ENCODE peak calls at places on chromosomes 3 and 15, in nine cellular contexts. One of them, this sample, is unnamed.

GRCh38 chr3:22392286-22392685 is 641.3 kb upstream of the ZNF385D start:
- DNase-seq in stimulated activated CD8-positive, alpha-beta memory T cell treated with anti-CD3 and anti-CD28 coated beads, Interleukin-15, amount 100 ng/mL, for 4 hours: no peak
- DNase-seq in neural crest cell: no peak
- DNase-seq in activated CD8-positive, alpha-beta memory T cell treated with anti-CD3 and anti-CD28 coated beads, Interleukin-2, amount 50 U/mL, for 4 hours: no peak
- DNase-seq in stimulated activated CD4-positive, alpha-beta T cell treated with anti-CD3 and anti-CD28 coated beads, Interleukin-2, amount 100 ng/mL, for 48 hours: no peak
- DNase-seq in glomerular endothelial cell: no peak
- DNase-seq in HFFc6: no peak
- DNase-seq in right atrium auricular region: no peak
- DNase-seq in GOT3: no peak
- DNase-seq in this sample: no peak

GRCh38 chr3:20572473-20572872 is 386.5 kb upstream of the SGO1 start:
- DNase-seq in HFFc6: no peak
- DNase-seq in neural crest cell: no peak
- DNase-seq in glomerular endothelial cell: no peak
- DNase-seq in GOT3: no peak
- DNase-seq in stimulated activated CD4-positive, alpha-beta T cell treated with anti-CD3 and anti-CD28 coated beads, Interleukin-2, amount 100 ng/mL, for 48 hours: no peak
- DNase-seq in right atrium auricular region: no peak
- DNase-seq in activated CD8-positive, alpha-beta memory T cell treated with anti-CD3 and anti-CD28 coated beads, Interleukin-2, amount 50 U/mL, for 4 hours: no peak
- DNase-seq in stimulated activated CD8-positive, alpha-beta memory T cell treated with anti-CD3 and anti-CD28 coated beads, Interleukin-15, amount 100 ng/mL, for 4 hours: no peak
- DNase-seq in this sample: no peak

GRCh38 chr15:62756995-62757360 is 285.6 kb upstream of the TPM1 start:
- DNase-seq in right atrium auricular region: no peak
- DNase-seq in neural crest cell: no peak
- DNase-seq in glomerular endothelial cell: no peak
- DNase-seq in activated CD8-positive, alpha-beta memory T cell treated with anti-CD3 and anti-CD28 coated beads, Interleukin-2, amount 50 U/mL, for 4 hours: no peak
- DNase-seq in stimulated activated CD4-positive, alpha-beta T cell treated with anti-CD3 and anti-CD28 coated beads, Interleukin-2, amount 100 ng/mL, for 48 hours: no peak
- DNase-seq in GOT3: no peak
- DNase-seq in HFFc6: no peak
- DNase-seq in stimulated activated CD8-positive, alpha-beta memory T cell treated with anti-CD3 and anti-CD28 coated beads, Interleukin-15, amount 100 ng/mL, for 4 hours: no peak
- DNase-seq in this sample: no peak

GRCh38 chr15:66229790-66230460 is 23.6 kb downstream of the MEGF11 start:
- DNase-seq in activated CD8-positive, alpha-beta memory T cell treated with anti-CD3 and anti-CD28 coated beads, Interleukin-2, amount 50 U/mL, for 4 hours: no peak
- DNase-seq in stimulated activated CD8-positive, alpha-beta memory T cell treated with anti-CD3 and anti-CD28 coated beads, Interleukin-15, amount 100 ng/mL, for 4 hours: no peak
- DNase-seq in GOT3: no peak
- DNase-seq in glomerular endothelial cell: no peak
- DNase-seq in neural crest cell: no peak
- DNase-seq in right atrium auricular region: no peak
- DNase-seq in stimulated activated CD4-positive, alpha-beta T cell treated with anti-CD3 and anti-CD28 coated beads, Interleukin-2, amount 100 ng/mL, for 48 hours: no peak
- DNase-seq in HFFc6: no peak
- DNase-seq in this sample: no peak

GRCh38 chr3:157872902-157873301 is 233.3 kb downstream of the SHOX2 start:
- DNase-seq in activated CD8-positive, alpha-beta memory T cell treated with anti-CD3 and anti-CD28 coated beads, Interleukin-2, amount 50 U/mL, for 4 hours: no peak
- DNase-seq in neural crest cell: no peak
- DNase-seq in glomerular endothelial cell: no peak
- DNase-seq in right atrium auricular region: no peak
- DNase-seq in GOT3: no peak
- DNase-seq in HFFc6: no peak
- DNase-seq in stimulated activated CD8-positive, alpha-beta memory T cell treated with anti-CD3 and anti-CD28 coated beads, Interleukin-15, amount 100 ng/mL, for 4 hours: no peak
- DNase-seq in stimulated activated CD4-positive, alpha-beta T cell treated with anti-CD3 and anti-CD28 coated beads, Interleukin-2, amount 100 ng/mL, for 48 hours: no peak
- DNase-seq in this sample: no peak

GRCh38 chr3:46406786-46407611 is at the start of the genes CCR5AS and CCRL2:
- DNase-seq in GOT3: peak; percentile 4
- DNase-seq in HFFc6: no peak
- DNase-seq in right atrium auricular region: peak; percentile 80
- DNase-seq in stimulated activated CD4-positive, alpha-beta T cell treated with anti-CD3 and anti-CD28 coated beads, Interleukin-2, amount 100 ng/mL, for 48 hours: peak; percentile 24
- DNase-seq in stimulated activated CD8-positive, alpha-beta memory T cell treated with anti-CD3 and anti-CD28 coated beads, Interleukin-15, amount 100 ng/mL, for 4 hours: peak; percentile 2
- DNase-seq in activated CD8-positive, alpha-beta memory T cell treated with anti-CD3 and anti-CD28 coated beads, Interleukin-2, amount 50 U/mL, for 4 hours: peak; percentile 46
- DNase-seq in glomerular endothelial cell: peak; percentile 69
- DNase-seq in neural crest cell: no peak
- DNase-seq in this sample: no peak

GRCh38 chr3:56955551-56956131 is 104.8 kb upstream of the SPATA12 start:
- DNase-seq in HFFc6: no peak
- DNase-seq in glomerular endothelial cell: no peak
- DNase-seq in right atrium auricular region: no peak
- DNase-seq in activated CD8-positive, alpha-beta memory T cell treated with anti-CD3 and anti-CD28 coated beads, Interleukin-2, amount 50 U/mL, for 4 hours: no peak
- DNase-seq in GOT3: no peak
- DNase-seq in stimulated activated CD4-positive, alpha-beta T cell treated with anti-CD3 and anti-CD28 coated beads, Interleukin-2, amount 100 ng/mL, for 48 hours: no peak
- DNase-seq in neural crest cell: no peak
- DNase-seq in stimulated activated CD8-positive, alpha-beta memory T cell treated with anti-CD3 and anti-CD28 coated beads, Interleukin-15, amount 100 ng/mL, for 4 hours: no peak
- DNase-seq in this sample: no peak

GRCh38 chr15:34001536-34001935 is 33.2 kb downstream of the CHRM5 start:
- DNase-seq in right atrium auricular region: no peak
- DNase-seq in activated CD8-positive, alpha-beta memory T cell treated with anti-CD3 and anti-CD28 coated beads, Interleukin-2, amount 50 U/mL, for 4 hours: no peak
- DNase-seq in stimulated activated CD4-positive, alpha-beta T cell treated with anti-CD3 and anti-CD28 coated beads, Interleukin-2, amount 100 ng/mL, for 48 hours: no peak
- DNase-seq in stimulated activated CD8-positive, alpha-beta memory T cell treated with anti-CD3 and anti-CD28 coated beads, Interleukin-15, amount 100 ng/mL, for 4 hours: no peak
- DNase-seq in HFFc6: no peak
- DNase-seq in glomerular endothelial cell: peak; percentile 9
- DNase-seq in neural crest cell: no peak
- DNase-seq in GOT3: no peak
- DNase-seq in this sample: no peak

GRCh38 chr3:31116651-31117050 is 222.2 kb upstream of the GADL1 start:
- DNase-seq in GOT3: no peak
- DNase-seq in glomerular endothelial cell: peak; percentile 47
- DNase-seq in HFFc6: peak; percentile 4
- DNase-seq in neural crest cell: no peak
- DNase-seq in stimulated activated CD8-positive, alpha-beta memory T cell treated with anti-CD3 and anti-CD28 coated beads, Interleukin-15, amount 100 ng/mL, for 4 hours: no peak
- DNase-seq in right atrium auricular region: no peak
- DNase-seq in activated CD8-positive, alpha-beta memory T cell treated with anti-CD3 and anti-CD28 coated beads, Interleukin-2, amount 50 U/mL, for 4 hours: no peak
- DNase-seq in stimulated activated CD4-positive, alpha-beta T cell treated with anti-CD3 and anti-CD28 coated beads, Interleukin-2, amount 100 ng/mL, for 48 hours: no peak
- DNase-seq in this sample: no peak

GRCh38 chr15:78247895-78248294 is 13.5 kb upstream of the ACSBG1 start:
- DNase-seq in activated CD8-positive, alpha-beta memory T cell treated with anti-CD3 and anti-CD28 coated beads, Interleukin-2, amount 50 U/mL, for 4 hours: no peak
- DNase-seq in stimulated activated CD8-positive, alpha-beta memory T cell treated with anti-CD3 and anti-CD28 coated beads, Interleukin-15, amount 100 ng/mL, for 4 hours: no peak
- DNase-seq in neural crest cell: no peak
- DNase-seq in glomerular endothelial cell: no peak
- DNase-seq in HFFc6: no peak
- DNase-seq in stimulated activated CD4-positive, alpha-beta T cell treated with anti-CD3 and anti-CD28 coated beads, Interleukin-2, amount 100 ng/mL, for 48 hours: no peak
- DNase-seq in GOT3: no peak
- DNase-seq in right atrium auricular region: no peak
- DNase-seq in this sample: no peak

GRCh38 chr3:78823859-78824258 is 943.9 kb downstream of the ROBO1 start:
- DNase-seq in right atrium auricular region: no peak
- DNase-seq in GOT3: no peak
- DNase-seq in HFFc6: peak; percentile 45
- DNase-seq in stimulated activated CD4-positive, alpha-beta T cell treated with anti-CD3 and anti-CD28 coated beads, Interleukin-2, amount 100 ng/mL, for 48 hours: no peak
- DNase-seq in stimulated activated CD8-positive, alpha-beta memory T cell treated with anti-CD3 and anti-CD28 coated beads, Interleukin-15, amount 100 ng/mL, for 4 hours: no peak
- DNase-seq in neural crest cell: no peak
- DNase-seq in glomerular endothelial cell: no peak
- DNase-seq in activated CD8-positive, alpha-beta memory T cell treated with anti-CD3 and anti-CD28 coated beads, Interleukin-2, amount 50 U/mL, for 4 hours: no peak
- DNase-seq in this sample: no peak

GRCh38 chr3:11305509-11305908 is 33.3 kb downstream of the ATG7 start:
- DNase-seq in GOT3: no peak
- DNase-seq in right atrium auricular region: no peak
- DNase-seq in activated CD8-positive, alpha-beta memory T cell treated with anti-CD3 and anti-CD28 coated beads, Interleukin-2, amount 50 U/mL, for 4 hours: no peak
- DNase-seq in stimulated activated CD4-positive, alpha-beta T cell treated with anti-CD3 and anti-CD28 coated beads, Interleukin-2, amount 100 ng/mL, for 48 hours: no peak
- DNase-seq in glomerular endothelial cell: no peak
- DNase-seq in stimulated activated CD8-positive, alpha-beta memory T cell treated with anti-CD3 and anti-CD28 coated beads, Interleukin-15, amount 100 ng/mL, for 4 hours: no peak
- DNase-seq in neural crest cell: no peak
- DNase-seq in HFFc6: no peak
- DNase-seq in this sample: no peak

GRCh38 chr3:37540786-37541185 is 320.9 kb upstream of the CTDSPL start:
- DNase-seq in right atrium auricular region: no peak
- DNase-seq in activated CD8-positive, alpha-beta memory T cell treated with anti-CD3 and anti-CD28 coated beads, Interleukin-2, amount 50 U/mL, for 4 hours: no peak
- DNase-seq in HFFc6: no peak
- DNase-seq in neural crest cell: no peak
- DNase-seq in stimulated activated CD4-positive, alpha-beta T cell treated with anti-CD3 and anti-CD28 coated beads, Interleukin-2, amount 100 ng/mL, for 48 hours: no peak
- DNase-seq in stimulated activated CD8-positive, alpha-beta memory T cell treated with anti-CD3 and anti-CD28 coated beads, Interleukin-15, amount 100 ng/mL, for 4 hours: no peak
- DNase-seq in GOT3: no peak
- DNase-seq in glomerular endothelial cell: no peak
- DNase-seq in this sample: no peak

This sample was measured in esophagus muscularis mucosa.